ENCODE peak calls at places on chromosome 16, in eight cellular contexts. N, H, Y, X, U, S, D and G are unnamed samples.

GRCh38 chr16:55240933-55241332 is 83.1 kb upstream of the IRX6 start:
- DNase-seq in X (no peak), H (no peak), U (no peak), Y (no peak), D (no peak), S (no peak), N (no peak), G (no peak)

GRCh38 chr16:27205436-27206065 is 2.2 kb downstream of the KDM8 start:
- DNase-seq in H (no peak), X (no peak), D (no peak), Y (no peak), S (no peak), N (no peak), U (no peak), G (no peak)

GRCh38 chr16:67910162-67910561 is 17.1 kb downstream of the PSKH1 start:
- DNase-seq in N (no peak), X (no peak), S (no peak), D (peak), H (no peak), Y (peak), U (no peak), G (peak)

GRCh38 chr16:70651524-70651923 is 5.2 kb downstream of the IL34 start:
- DNase-seq in D (no peak), H (peak), Y (no peak), X (no peak), N (no peak), U (peak), S (no peak), G (peak)

GRCh38 chr16:55088098-55088497 is 157.4 kb downstream of the IRX5 start:
- DNase-seq in X (no peak), S (no peak), Y (no peak), D (no peak), U (no peak), H (no peak), N (no peak), G (no peak)

GRCh38 chr16:15466886-15467781 is 32.7 kb downstream of the BMERB1 start:
- DNase-seq in N (no peak), S (no peak), U (no peak), X (no peak), D (peak), Y (no peak), H (no peak), G (peak)

GRCh38 chr16:81637336-81638235 is 141.5 kb upstream of the PLCG2 start:
- DNase-seq in N (no peak), D (no peak), U (no peak), H (no peak), X (no peak), S (no peak), Y (no peak), G (no peak)

GRCh38 chr16:3909791-3910583 is 29.5 kb upstream of the CREBBP start:
- DNase-seq in D (no peak), H (no peak), Y (no peak), U (no peak), S (no peak), N (no peak), X (no peak), G (no peak)

GRCh38 chr16:87324411-87325275 is 7.5 kb upstream of the C16orf95 start:
- DNase-seq in X (no peak), N (no peak), U (no peak), H (no peak), D (peak), Y (peak), S (no peak), G (peak)

GRCh38 chr16:65083181-65083845 is 38.5 kb downstream of the CDH11 start:
- DNase-seq in H (no peak), N (no peak), U (no peak), S (no peak), X (no peak), Y (peak), D (no peak), G (no peak)

GRCh38 chr16:26701243-26701886 is 365.4 kb upstream of the C16orf82 start:
- DNase-seq in D (no peak), Y (no peak), X (no peak), H (no peak), S (no peak), N (no peak), U (no peak), G (no peak)

GRCh38 chr16:14511798-14512131 is 118.3 kb downstream of the PARN start:
- DNase-seq in N (no peak), H (no peak), X (no peak), Y (no peak), U (no peak), D (no peak), S (no peak), G (no peak)

GRCh38 chr16:48308535-48308934 is 61.2 kb upstream of the ABCC11 start:
- DNase-seq in Y (no peak), X (no peak), N (no peak), S (no peak), H (no peak), D (no peak), U (no peak), G (no peak)

GRCh38 chr16:48546774-48547173 is 63.2 kb downstream of the N4BP1 start:
- DNase-seq in D (no peak), S (no peak), N (no peak), H (peak), U (no peak), Y (no peak), X (no peak), G (no peak)

GRCh38 chr16:69180011-69180338 is 7.0 kb upstream of the SNTB2 start:
- DNase-seq in D (no peak), Y (no peak), U (no peak), S (no peak), X (no peak), N (no peak), H (no peak), G (no peak)

GRCh38 chr16:19583665-19584300 is 28.3 kb downstream of the VPS35L start:
- DNase-seq in H (no peak), N (no peak), Y (peak), U (peak), X (peak), D (peak), S (no peak), G (peak)

GRCh38 chr16:4261557-4262172 is 11.2 kb downstream of the TFAP4 start:
- DNase-seq in Y (peak), H (no peak), N (no peak), U (no peak), D (peak), S (no peak), X (peak), G (no peak)

GRCh38 chr16:84109598-84110325 is 7.0 kb downstream of the MBTPS1 start:
- DNase-seq in U (no peak), H (no peak), Y (no peak), S (no peak), N (no peak), X (no peak), D (no peak), G (no peak)

GRCh38 chr16:14502932-14503741 is 126.9 kb downstream of the PARN start:
- DNase-seq in H (no peak), S (no peak), U (peak), N (no peak), D (peak), Y (peak), X (no peak), G (peak)

GRCh38 chr16:2611499-2611862 is 70.8 kb upstream of the KCTD5 start:
- DNase-seq in Y (no peak), S (no peak), H (no peak), U (no peak), X (no peak), N (no peak), D (no peak), G (no peak)

GRCh38 chr16:83955218-83956130 is 2.4 kb downstream of the OSGIN1 start:
- DNase-seq in H (no peak), U (no peak), X (no peak), Y (peak), N (no peak), S (no peak), D (peak), G (peak)

GRCh38 chr16:22103371-22103890 is 11.1 kb downstream of the VWA3A start:
- DNase-seq in X (no peak), U (no peak), H (no peak), Y (no peak), D (no peak), N (no peak), S (no peak), G (no peak)

GRCh38 chr16:25699069-25699468 is 7.3 kb downstream of the HS3ST4 start:
- DNase-seq in N (no peak), H (no peak), S (no peak), X (no peak), D (no peak), Y (no peak), U (no peak), G (no peak)

GRCh38 chr16:76193851-76194620 is 83.2 kb upstream of the CNTNAP4 start:
- DNase-seq in Y (no peak), S (no peak), U (no peak), X (no peak), D (no peak), N (no peak), H (no peak), G (no peak)

GRCh38 chr16:49717693-49718092 is 138.2 kb downstream of the ZNF423 start:
- DNase-seq in X (no peak), N (no peak), D (no peak), H (no peak), Y (no peak), U (no peak), S (no peak), G (no peak)

GRCh38 chr16:75196826-75197225 is 10.1 kb downstream of the CTRB2 start:
- DNase-seq in D (no peak), U (no peak), X (no peak), S (no peak), H (no peak), N (no peak), Y (no peak), G (no peak)

GRCh38 chr16:69131749-69132423 is 502 bp downstream of the CHTF8 start:
- DNase-seq in D (peak), S (peak), U (peak), H (peak), X (no peak), Y (peak), N (peak), G (peak)

GRCh38 chr16:86466695-86467406 is 43.5 kb upstream of the FOXF1 start:
- DNase-seq in S (no peak), U (no peak), Y (no peak), D (peak), H (no peak), N (no peak), X (no peak), G (peak)

GRCh38 chr16:84396537-84397008 is 28.2 kb downstream of the ATP2C2 start:
- DNase-seq in D (peak), S (no peak), H (no peak), X (no peak), N (peak), Y (no peak), U (peak), G (peak)

GRCh38 chr16:7601100-7601499 is 268.5 kb downstream of the RBFOX1 start:
- DNase-seq in S (no peak), Y (no peak), N (no peak), X (no peak), U (no peak), D (no peak), H (no peak), G (no peak)

GRCh38 chr16:81940781-81941560 is 70.3 kb downstream of the SDR42E1 start:
- DNase-seq in H (no peak), X (peak), U (no peak), N (no peak), S (no peak), D (peak), Y (peak), G (peak)

GRCh38 chr16:69867796-69868565 is 83.2 kb upstream of the CLEC18A start:
- DNase-seq in N (no peak), D (peak), X (no peak), U (no peak), S (peak), H (no peak), Y (no peak), G (no peak)

GRCh38 chr16:48373258-48374050 is 11.8 kb downstream of the SIAH1 start:
- DNase-seq in S (no peak), D (no peak), H (no peak), U (no peak), Y (no peak), X (no peak), N (no peak), G (no peak)

DNA sequence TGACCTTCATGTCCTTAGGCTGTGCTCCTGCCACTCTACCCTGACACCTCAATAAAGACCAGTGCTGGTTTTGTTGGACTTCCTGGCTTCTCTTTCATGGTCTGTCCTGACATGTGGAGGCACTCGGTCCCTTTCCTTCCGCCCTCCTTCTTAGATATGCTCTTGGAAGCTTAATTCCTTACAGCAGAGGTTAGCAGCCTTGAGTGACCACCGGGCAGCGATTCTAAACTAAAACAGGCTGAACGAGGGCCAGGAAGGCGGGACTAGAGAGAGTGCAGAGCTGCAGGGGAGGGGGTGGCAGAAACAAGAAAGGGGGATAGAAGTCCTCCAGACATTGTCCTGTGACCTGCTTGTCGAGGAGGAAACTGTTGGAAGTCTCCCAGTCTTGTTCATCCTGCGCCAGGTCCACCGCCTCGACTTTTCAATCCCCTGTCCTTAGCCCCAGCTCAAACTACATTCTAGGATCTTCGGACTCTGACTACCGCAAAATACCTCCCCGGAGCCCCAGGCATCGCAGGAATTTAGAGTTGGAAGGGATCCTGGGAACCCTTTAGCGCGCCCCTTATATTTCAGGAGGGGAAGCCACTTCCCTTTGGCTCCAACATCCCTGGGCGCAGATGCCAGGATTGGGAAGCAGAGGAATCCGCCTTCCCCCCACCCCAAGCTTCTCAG is 1.2 kb downstream of the AHSP start:
- DNase-seq in D (peak), H (no peak), Y (peak), X (no peak), S (no peak), N (peak), U (no peak), G (peak)
- H3K4me3 ChIP-seq in D (peak), H (no peak), Y (peak), X (no peak), S (no peak), N (no peak), U (no peak), G (peak)

GRCh38 chr16:1276580-1276878 is 20.7 kb downstream of the TPSD1 start:
- DNase-seq in U (no peak), D (no peak), S (no peak), X (no peak), N (no peak), H (no peak), Y (no peak), G (no peak)
- TF ChIP-seq CTCF in U (no peak), D (no peak), S (no peak), X (no peak), N (no peak), H (no peak), Y (no peak), G (no peak)

GRCh38 chr16:66576306-66576705 is 3.0 kb upstream of the CMTM2 start:
- DNase-seq in D (no peak), U (no peak), Y (no peak), N (no peak), H (no peak), S (no peak), X (no peak), G (no peak)

GRCh38 chr16:66574081-66574480 is 5.2 kb upstream of the CMTM2 start:
- DNase-seq in H (no peak), U (no peak), N (no peak), S (no peak), X (no peak), D (no peak), Y (peak), G (no peak)

GRCh38 chr16:66581246-66581952 is 2.1 kb downstream of the CMTM2 start:
- DNase-seq in Y (peak), H (no peak), N (no peak), U (no peak), D (no peak), S (no peak), X (no peak), G (peak)

GRCh38 chr16:66580605-66581209 is 1.4 kb downstream of the CMTM2 start:
- DNase-seq in H (no peak), U (peak), N (no peak), D (peak), S (no peak), X (no peak), Y (peak), G (peak)

DNA sequence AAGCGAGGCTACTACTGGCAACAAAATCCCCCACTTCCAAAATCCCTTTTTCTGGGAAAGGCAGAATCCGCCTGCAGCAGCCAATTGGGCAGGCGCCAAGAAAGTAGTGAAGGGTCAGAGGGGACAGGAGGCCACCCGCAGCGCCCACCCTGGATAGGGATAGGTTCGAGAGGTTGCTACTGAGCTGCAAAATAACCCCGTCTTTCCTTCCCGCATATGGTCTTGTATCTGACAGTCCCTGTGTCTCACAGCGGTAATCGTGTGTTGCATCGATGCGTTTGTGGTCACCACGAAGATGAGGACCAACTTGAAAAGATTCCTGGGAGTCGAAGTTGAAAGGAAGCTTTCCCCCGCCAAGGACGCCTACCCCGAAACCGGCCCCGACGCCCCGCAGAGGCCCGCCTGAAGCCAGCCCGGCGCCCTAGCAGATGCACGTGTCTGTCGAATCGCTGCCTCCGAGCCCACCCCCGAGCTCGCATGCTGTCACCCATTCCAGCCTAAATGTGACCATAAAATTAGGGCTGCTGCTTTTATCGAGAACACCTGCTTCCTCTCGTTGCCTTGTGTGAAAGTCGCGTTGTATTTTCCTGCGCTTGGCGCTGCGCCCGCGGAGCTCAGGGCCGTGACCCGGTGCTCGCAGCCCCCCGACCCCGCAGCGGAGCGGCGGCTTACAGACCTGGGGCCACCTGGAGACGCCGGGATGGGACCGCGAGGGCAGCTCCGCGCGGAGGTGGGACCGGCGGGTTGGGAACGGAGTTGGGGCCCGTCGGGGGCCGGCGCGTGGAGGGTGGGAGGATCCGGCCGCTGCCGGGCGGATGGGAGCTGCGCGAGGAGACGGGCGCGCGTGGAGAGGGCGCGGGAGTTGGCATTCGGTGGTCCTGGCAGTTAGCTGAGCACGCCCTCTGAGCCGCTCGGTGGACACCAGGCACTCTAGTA is at the start of gene CMTM2:
- DNase-seq in U (no peak), S (no peak), H (no peak), Y (peak), N (no peak), X (no peak), D (no peak), G (peak)
- H3K4me3 ChIP-seq in U (no peak), S (no peak), H (peak), Y (no peak), N (peak), X (no peak), D (no peak), G (peak)

GRCh38 chr16:73739049-73739769 is 557.4 kb upstream of the PSMD7 start:
- DNase-seq in H (no peak), X (no peak), U (no peak), S (no peak), N (no peak), Y (no peak), D (no peak), G (no peak)

GRCh38 chr16:73747328-73747727 is 549.3 kb upstream of the PSMD7 start:
- DNase-seq in X (no peak), D (no peak), U (no peak), N (no peak), S (no peak), Y (no peak), H (no peak), G (no peak)

GRCh38 chr16:73746554-73746953 is 550.1 kb upstream of the PSMD7 start:
- DNase-seq in S (no peak), H (no peak), X (no peak), N (no peak), U (no peak), Y (no peak), D (no peak), G (no peak)

DNA sequence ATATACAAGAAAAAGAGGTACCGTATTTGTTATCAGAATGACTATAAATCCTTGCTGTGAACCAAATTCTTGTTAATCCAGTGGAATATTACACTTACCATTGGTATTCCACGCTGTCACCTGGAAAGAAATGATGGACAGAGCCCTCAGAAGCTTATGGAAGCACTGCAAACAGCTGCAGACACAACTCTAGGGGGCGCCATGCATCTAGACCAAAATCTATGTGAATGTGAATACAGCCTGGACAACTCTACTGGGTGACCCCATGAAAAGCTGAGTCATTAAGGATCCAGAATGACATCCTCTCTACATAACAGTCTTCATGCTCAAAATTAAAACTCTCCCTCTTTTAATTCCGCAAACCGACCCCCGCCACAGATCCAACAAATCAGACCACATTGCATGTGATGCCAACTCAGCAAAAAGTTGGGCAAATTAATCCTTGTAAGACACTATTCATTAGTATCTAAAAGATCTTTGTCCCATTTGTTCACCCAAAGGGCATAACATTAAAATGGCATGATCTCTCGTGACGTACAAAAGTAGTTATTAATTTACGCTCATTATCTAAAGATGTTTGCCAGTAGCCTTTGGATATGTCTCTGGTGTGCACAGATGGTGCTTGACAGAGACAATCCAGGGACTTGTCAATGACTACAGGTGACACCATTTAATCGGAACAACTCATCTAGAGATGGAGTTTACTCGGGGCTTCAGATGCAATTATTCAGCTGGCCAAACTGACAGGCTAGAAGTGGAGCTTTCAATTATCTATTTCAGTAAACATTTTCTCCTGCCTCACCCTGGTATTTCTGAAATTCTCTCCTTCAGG is 552.7 kb upstream of the PSMD7 start:
- DNase-seq in S (no peak), Y (no peak), D (no peak), H (no peak), U (no peak), X (no peak), N (no peak), G (no peak)
- TF ChIP-seq CTCF in S (no peak), Y (no peak), D (peak), H (no peak), U (no peak), X (peak), N (no peak), G (no peak)

GRCh38 chr16:9097266-9098219 is 6.1 kb downstream of the HAPSTR1 start:
- DNase-seq in S (no peak), H (no peak), N (peak), D (no peak), U (no peak), Y (no peak), X (no peak), G (no peak)

GRCh38 chr16:9096416-9096952 is 5.0 kb downstream of the HAPSTR1 start:
- DNase-seq in Y (no peak), U (peak), X (no peak), D (no peak), N (peak), S (no peak), H (no peak), G (no peak)

GRCh38 chr16:9095171-9095570 is 3.7 kb downstream of the HAPSTR1 start:
- DNase-seq in D (no peak), N (no peak), U (no peak), H (no peak), S (no peak), X (no peak), Y (no peak), G (no peak)

GRCh38 chr16:9094008-9094846 is 2.8 kb downstream of the HAPSTR1 start:
- DNase-seq in Y (no peak), N (peak), S (no peak), U (no peak), H (no peak), X (no peak), D (no peak), G (no peak)

GRCh38 chr16:9095998-9096397 is 4.6 kb downstream of the HAPSTR1 start:
- DNase-seq in S (no peak), D (no peak), U (no peak), Y (no peak), H (no peak), X (no peak), N (no peak), G (no peak)
- H3K4me3 ChIP-seq in S (no peak), D (peak), U (peak), Y (no peak), H (no peak), X (no peak), N (no peak), G (peak)